ENCODE peak calls at places on chromosomes 11 and 22, in four cellular contexts. One of them, this sample, is unnamed.
A peak's percentile ranks its signal among the peaks of the same experiment; 100 is the strongest.

GRCh38 chr11:34204396-34205279 is 99.2 kb downstream of the NAT10 start:
- DNase-seq in WTC11: no peak
- DNase-seq in GM12878: no peak
- DNase-seq in K562: no peak
- DNase-seq in this sample: peak; percentile 89

GRCh38 chr11:123616505-123617198 is 37.8 kb downstream of the SCN3B start:
- DNase-seq in WTC11: no peak
- DNase-seq in GM12878: no peak
- DNase-seq in K562: no peak
- DNase-seq in this sample: no peak

GRCh38 chr22:23836692-23837495 is 1.9 kb downstream of the DERL3 start:
- DNase-seq in WTC11: no peak
- DNase-seq in GM12878: no peak
- DNase-seq in K562: no peak
- DNase-seq in this sample: no peak

GRCh38 chr11:65646921-65647701 is 9.2 kb downstream of the SIPA1 start:
- DNase-seq in WTC11: peak; percentile 77
- DNase-seq in GM12878: no peak
- DNase-seq in K562: no peak
- DNase-seq in this sample: no peak

GRCh38 chr11:68028802-68029475 is 1.5 kb upstream of the NDUFS8 start:
- DNase-seq in WTC11: no peak
- DNase-seq in GM12878: no peak
- DNase-seq in K562: no peak
- DNase-seq in this sample: no peak

GRCh38 chr11:89381094-89381493 is 110.1 kb downstream of the NOX4 start:
- DNase-seq in WTC11: no peak
- DNase-seq in GM12878: no peak
- DNase-seq in K562: no peak
- DNase-seq in this sample: no peak

GRCh38 chr22:50326959-50327710 is at the start of gene DENND6B:
- DNase-seq in WTC11: peak; percentile 77
- DNase-seq in GM12878: no peak
- DNase-seq in K562: peak; percentile 81
- DNase-seq in this sample: peak; percentile 45

GRCh38 chr22:21726650-21727049 is 8.9 kb downstream of the YPEL1 start:
- DNase-seq in WTC11: peak; percentile 72
- DNase-seq in GM12878: no peak
- DNase-seq in K562: peak; percentile 90
- DNase-seq in this sample: peak; percentile 57

GRCh38 chr11:102573851-102574250 is 43.3 kb upstream of the MMP7 start:
- DNase-seq in WTC11: no peak
- DNase-seq in GM12878: no peak
- DNase-seq in K562: no peak
- DNase-seq in this sample: no peak

GRCh38 chr22:20012741-20013331 is 3.8 kb downstream of the ARVCF start:
- DNase-seq in WTC11: no peak
- DNase-seq in GM12878: no peak
- DNase-seq in K562: no peak
- DNase-seq in this sample: no peak

GRCh38 chr11:78940500-78941225 is 366.0 kb upstream of the NARS2 start:
- DNase-seq in WTC11: peak; percentile 55
- DNase-seq in GM12878: no peak
- DNase-seq in K562: no peak
- DNase-seq in this sample: peak; percentile 10

GRCh38 chr11:3669742-3670183 is 1.4 kb downstream of the CHRNA10 start:
- DNase-seq in WTC11: no peak
- DNase-seq in GM12878: no peak
- DNase-seq in K562: no peak
- DNase-seq in this sample: no peak

GRCh38 chr11:3674189-3674588 is 3.0 kb upstream of the CHRNA10 start:
- DNase-seq in WTC11: no peak
- DNase-seq in GM12878: no peak
- DNase-seq in K562: peak; percentile 5
- DNase-seq in this sample: peak; percentile 5

GRCh38 chr11:3667149-3668035 is 3.8 kb downstream of the CHRNA10 start:
- DNase-seq in WTC11: no peak
- DNase-seq in GM12878: no peak
- DNase-seq in K562: no peak
- DNase-seq in this sample: no peak

GRCh38 chr11:3669128-3669527 is 2.1 kb downstream of the CHRNA10 start:
- DNase-seq in WTC11: no peak
- DNase-seq in GM12878: no peak
- DNase-seq in K562: no peak
- DNase-seq in this sample: no peak

GRCh38 chr11:3671334-3672254 is at the start of gene CHRNA10:
- DNase-seq in WTC11: no peak
- DNase-seq in GM12878: no peak
- DNase-seq in K562: peak; percentile 5
- DNase-seq in this sample: no peak
- TF ChIP-seq CREM in WTC11: no peak
- TF ChIP-seq CREM in GM12878: no peak
- TF ChIP-seq CREM in K562: no peak
- TF ChIP-seq CREM in this sample: no peak

GRCh38 chr22:45276507-45276906 is 8.2 kb upstream of the UPK3A start:
- DNase-seq in WTC11: no peak
- DNase-seq in GM12878: no peak
- DNase-seq in K562: no peak
- DNase-seq in this sample: no peak
- TF ChIP-seq CREM in WTC11: no peak
- TF ChIP-seq CREM in GM12878: no peak
- TF ChIP-seq CREM in K562: no peak
- TF ChIP-seq CREM in this sample: no peak

DNA sequence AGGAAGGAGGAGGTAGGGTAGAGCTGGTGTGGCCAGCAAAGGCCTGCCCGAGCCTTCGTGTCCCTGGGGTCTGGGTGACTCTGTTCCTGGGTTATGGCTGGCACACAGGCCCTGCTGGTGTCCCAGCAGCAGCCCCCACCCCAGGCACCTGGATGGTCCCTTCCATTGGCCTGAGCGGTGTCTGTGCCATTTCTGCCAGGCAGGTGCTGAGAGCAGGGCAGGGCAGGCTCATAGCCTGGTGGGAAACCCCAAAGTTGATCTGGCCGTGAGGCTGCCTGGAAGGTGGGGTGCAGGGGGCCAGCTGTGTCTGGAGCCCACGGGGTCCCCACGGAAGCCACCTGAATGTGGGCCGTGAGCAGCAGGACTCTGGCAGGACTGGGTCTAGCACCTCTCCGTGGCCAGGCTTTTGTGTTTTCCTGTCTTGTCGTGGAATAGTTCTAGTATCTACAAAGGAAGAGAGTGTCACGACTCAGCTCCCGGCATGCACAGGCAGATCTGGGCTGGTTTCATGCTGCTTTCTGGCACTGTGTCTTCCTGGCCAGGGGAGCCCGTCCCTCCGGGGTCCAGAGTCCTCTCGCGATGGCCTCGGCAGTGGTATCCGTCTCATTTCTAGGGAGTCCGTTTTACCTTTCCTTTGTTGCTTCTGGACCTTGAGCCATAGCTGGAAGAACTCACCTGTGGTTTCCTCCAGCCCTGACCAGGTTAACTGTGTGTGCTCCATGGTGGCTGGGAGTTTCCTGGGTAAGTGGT is 83.7 kb downstream of the KCNQ1 start:
- DNase-seq in WTC11: peak; percentile 6
- DNase-seq in GM12878: no peak
- DNase-seq in K562: no peak
- DNase-seq in this sample: no peak
- TF ChIP-seq CREM in WTC11: no peak
- TF ChIP-seq CREM in GM12878: no peak
- TF ChIP-seq CREM in K562: no peak
- TF ChIP-seq CREM in this sample: no peak

DNA sequence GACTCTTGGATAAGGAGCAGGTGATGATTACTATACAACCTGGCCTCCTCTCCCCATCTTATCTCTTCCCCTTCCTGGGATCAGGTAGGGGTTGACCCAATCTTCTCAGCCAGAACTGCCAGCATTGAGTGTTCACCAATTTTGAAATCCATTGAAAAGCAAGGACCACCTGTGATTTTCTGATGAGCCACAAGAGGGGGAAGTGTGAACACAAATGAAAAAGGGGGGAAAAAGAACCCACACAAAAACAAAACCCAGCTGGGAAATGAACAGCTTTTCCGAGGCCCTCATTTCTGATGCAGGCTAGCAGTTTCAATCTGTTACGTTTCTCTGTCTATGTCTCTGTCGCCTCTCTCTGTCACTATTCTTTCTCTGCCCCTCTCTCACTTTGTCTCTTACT is 161.9 kb downstream of the INSC start:
- DNase-seq in WTC11: no peak
- DNase-seq in GM12878: no peak
- DNase-seq in K562: peak; percentile 14
- DNase-seq in this sample: no peak
- TF ChIP-seq CREM in WTC11: no peak
- TF ChIP-seq CREM in GM12878: no peak
- TF ChIP-seq CREM in K562: no peak
- TF ChIP-seq CREM in this sample: no peak

DNA sequence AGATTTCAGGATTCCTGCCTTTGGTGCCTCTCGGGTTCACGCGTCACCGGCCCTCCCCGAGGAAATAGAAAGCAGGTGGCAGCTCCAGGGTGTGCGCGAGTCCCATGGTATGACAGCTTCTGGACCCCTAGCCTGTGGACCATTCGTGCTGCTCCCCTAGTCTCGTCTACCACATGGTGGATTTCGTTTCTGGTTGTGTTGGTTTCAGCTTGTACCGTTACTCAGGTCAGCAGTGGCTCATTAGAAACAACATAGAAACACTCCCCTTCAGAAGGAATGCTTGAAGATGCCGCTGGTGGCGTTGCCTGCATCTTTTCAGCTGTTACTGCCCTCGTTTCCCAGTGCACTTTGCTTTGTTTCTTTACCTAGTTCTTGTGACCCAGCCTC is 705 bp downstream of the TTC17 start:
- DNase-seq in WTC11: peak; percentile 21
- DNase-seq in GM12878: peak; percentile 21
- DNase-seq in K562: peak; percentile 37
- DNase-seq in this sample: peak; percentile 16
- TF ChIP-seq CREM in WTC11: no peak
- TF ChIP-seq CREM in GM12878: no peak
- TF ChIP-seq CREM in K562: no peak
- TF ChIP-seq CREM in this sample: no peak

GRCh38 chr11:2517386-2518064 is 72.7 kb downstream of the KCNQ1 start:
- DNase-seq in WTC11: peak; percentile 6
- DNase-seq in GM12878: no peak
- DNase-seq in K562: no peak
- DNase-seq in this sample: no peak
- TF ChIP-seq CREM in WTC11: no peak
- TF ChIP-seq CREM in GM12878: no peak
- TF ChIP-seq CREM in K562: no peak
- TF ChIP-seq CREM in this sample: no peak